ENCODE peak calls at places on chromosome 17, in seven cellular contexts. One of them, this sample, is unnamed.

GRCh38 chr17:31453896-31454295 is 62.4 kb downstream of the RAB11FIP4 start:
- DNase-seq in fibroblast of lung: no peak
- DNase-seq in pancreas: no peak
- DNase-seq in PC-9: no peak
- DNase-seq in CD8-positive, alpha-beta T cell: no peak
- DNase-seq in ovary: no peak
- DNase-seq in A549: no peak
- DNase-seq in this sample: no peak

GRCh38 chr17:27993723-27994310 is 48.7 kb upstream of the NLK start:
- DNase-seq in fibroblast of lung: no peak
- DNase-seq in pancreas: no peak
- DNase-seq in PC-9: no peak
- DNase-seq in CD8-positive, alpha-beta T cell: no peak
- DNase-seq in ovary: no peak
- DNase-seq in A549: no peak
- DNase-seq in this sample: no peak

GRCh38 chr17:51015145-51015558 is 105.5 kb downstream of the SPAG9 start:
- DNase-seq in fibroblast of lung: peak
- DNase-seq in pancreas: no peak
- DNase-seq in PC-9: no peak
- DNase-seq in CD8-positive, alpha-beta T cell: no peak
- DNase-seq in ovary: no peak
- DNase-seq in A549: no peak
- DNase-seq in this sample: no peak

GRCh38 chr17:68033636-68034451 is 1.7 kb upstream of the KPNA2 start:
- DNase-seq in fibroblast of lung: peak
- DNase-seq in pancreas: no peak
- DNase-seq in PC-9: peak
- DNase-seq in CD8-positive, alpha-beta T cell: no peak
- DNase-seq in ovary: no peak
- DNase-seq in A549: peak
- DNase-seq in this sample: no peak

GRCh38 chr17:59712856-59713255 is 5.4 kb downstream of the VMP1 start:
- DNase-seq in fibroblast of lung: no peak
- DNase-seq in pancreas: no peak
- DNase-seq in PC-9: no peak
- DNase-seq in CD8-positive, alpha-beta T cell: no peak
- DNase-seq in ovary: no peak
- DNase-seq in A549: no peak
- DNase-seq in this sample: no peak

GRCh38 chr17:69043098-69043497 is 17.6 kb downstream of the ABCA9 start:
- DNase-seq in fibroblast of lung: no peak
- DNase-seq in pancreas: no peak
- DNase-seq in PC-9: no peak
- DNase-seq in CD8-positive, alpha-beta T cell: no peak
- DNase-seq in ovary: no peak
- DNase-seq in A549: no peak
- DNase-seq in this sample: no peak

GRCh38 chr17:10600551-10600950 is 51.1 kb upstream of the MYH2 start:
- DNase-seq in fibroblast of lung: no peak
- DNase-seq in pancreas: no peak
- DNase-seq in PC-9: no peak
- DNase-seq in CD8-positive, alpha-beta T cell: no peak
- DNase-seq in ovary: no peak
- DNase-seq in A549: no peak
- DNase-seq in this sample: no peak

GRCh38 chr17:56431736-56432135 is 161.8 kb upstream of the NOG start:
- DNase-seq in fibroblast of lung: peak
- DNase-seq in pancreas: no peak
- DNase-seq in PC-9: no peak
- DNase-seq in CD8-positive, alpha-beta T cell: no peak
- DNase-seq in ovary: no peak
- DNase-seq in A549: no peak
- DNase-seq in this sample: no peak

GRCh38 chr17:45907720-45908395 is 13.5 kb downstream of the MAPT start:
- DNase-seq in fibroblast of lung: no peak
- DNase-seq in pancreas: no peak
- DNase-seq in PC-9: no peak
- DNase-seq in CD8-positive, alpha-beta T cell: no peak
- DNase-seq in ovary: no peak
- DNase-seq in A549: no peak
- DNase-seq in this sample: no peak

GRCh38 chr17:57396515-57396921 is 140.2 kb downstream of the MSI2 start:
- DNase-seq in fibroblast of lung: no peak
- DNase-seq in pancreas: no peak
- DNase-seq in PC-9: no peak
- DNase-seq in CD8-positive, alpha-beta T cell: no peak
- DNase-seq in ovary: no peak
- DNase-seq in A549: no peak
- DNase-seq in this sample: no peak

GRCh38 chr17:77475012-77475976 is 334.5 kb downstream of the SEC14L1 start:
- DNase-seq in fibroblast of lung: peak
- DNase-seq in pancreas: no peak
- DNase-seq in PC-9: no peak
- DNase-seq in CD8-positive, alpha-beta T cell: peak
- DNase-seq in ovary: peak
- DNase-seq in A549: no peak
- DNase-seq in this sample: no peak

GRCh38 chr17:32976605-32977004 is 15.0 kb upstream of the SPACA3 start:
- DNase-seq in fibroblast of lung: no peak
- DNase-seq in pancreas: no peak
- DNase-seq in PC-9: no peak
- DNase-seq in CD8-positive, alpha-beta T cell: no peak
- DNase-seq in ovary: no peak
- DNase-seq in A549: no peak
- DNase-seq in this sample: no peak

GRCh38 chr17:72030067-72030899 is 90.5 kb upstream of the SOX9 start:
- DNase-seq in fibroblast of lung: peak
- DNase-seq in pancreas: peak
- DNase-seq in PC-9: peak
- DNase-seq in CD8-positive, alpha-beta T cell: peak
- DNase-seq in ovary: no peak
- DNase-seq in A549: peak
- DNase-seq in this sample: peak

GRCh38 chr17:73657473-73658116 is 13.3 kb upstream of the SDK2 start:
- DNase-seq in fibroblast of lung: peak
- DNase-seq in pancreas: peak
- DNase-seq in PC-9: peak
- DNase-seq in CD8-positive, alpha-beta T cell: peak
- DNase-seq in ovary: no peak
- DNase-seq in A549: peak
- DNase-seq in this sample: no peak

DNA sequence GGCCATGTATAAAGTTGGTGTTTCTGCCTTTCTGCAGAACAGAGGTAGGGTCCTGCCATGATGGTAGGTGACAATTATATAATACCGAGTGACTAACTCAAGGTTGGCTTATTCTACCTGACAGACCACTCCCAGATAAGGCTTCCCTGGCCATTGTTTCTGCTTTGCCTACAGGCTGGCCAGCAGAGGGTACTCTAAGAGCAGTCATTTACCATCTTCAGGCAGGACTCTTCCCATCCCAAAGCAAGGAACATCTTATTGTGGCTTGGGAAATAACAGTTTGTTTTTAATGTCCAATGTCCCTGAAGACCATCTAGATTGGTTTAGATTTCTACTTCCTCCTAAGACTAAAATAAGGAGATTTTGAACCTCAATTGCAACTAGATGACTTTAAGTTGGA is 74.1 kb downstream of the SNX11 start:
- DNase-seq in fibroblast of lung: peak
- DNase-seq in pancreas: no peak
- DNase-seq in PC-9: peak
- DNase-seq in CD8-positive, alpha-beta T cell: no peak
- DNase-seq in ovary: no peak
- DNase-seq in A549: peak
- DNase-seq in this sample: no peak
- TF ChIP-seq CTCF in fibroblast of lung: peak
- TF ChIP-seq CTCF in pancreas: no peak
- TF ChIP-seq CTCF in PC-9: peak
- TF ChIP-seq CTCF in CD8-positive, alpha-beta T cell: no peak
- TF ChIP-seq CTCF in ovary: no peak
- TF ChIP-seq CTCF in A549: peak
- TF ChIP-seq CTCF in this sample: no peak

DNA sequence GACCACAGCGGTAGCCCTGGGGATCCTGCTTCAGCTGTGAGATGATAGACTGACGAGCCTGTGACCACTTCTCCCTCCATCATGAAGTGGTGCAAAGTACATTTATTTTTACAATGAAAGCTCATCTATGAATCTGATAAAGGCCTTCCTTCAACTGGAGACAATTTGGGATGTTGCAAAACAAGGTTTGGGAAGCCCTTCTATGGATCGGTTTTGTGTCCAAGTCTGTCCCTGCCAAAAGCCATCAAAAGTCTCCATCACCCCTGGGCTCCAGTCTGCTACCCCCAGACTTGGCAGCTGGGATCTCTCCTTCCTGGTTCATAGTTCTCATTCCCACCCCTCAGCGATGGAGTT is 1.9 kb downstream of the ZACN start:
- DNase-seq in fibroblast of lung: no peak
- DNase-seq in pancreas: no peak
- DNase-seq in PC-9: no peak
- DNase-seq in CD8-positive, alpha-beta T cell: no peak
- DNase-seq in ovary: no peak
- DNase-seq in A549: no peak
- DNase-seq in this sample: no peak
- H3K4me3 ChIP-seq in fibroblast of lung: no peak
- H3K4me3 ChIP-seq in pancreas: no peak
- H3K4me3 ChIP-seq in PC-9: no peak
- H3K4me3 ChIP-seq in CD8-positive, alpha-beta T cell: no peak
- H3K4me3 ChIP-seq in ovary: no peak
- H3K4me3 ChIP-seq in A549: no peak
- H3K4me3 ChIP-seq in this sample: no peak

GRCh38 chr17:7440113-7440822 is 956 bp downstream of the FGF11 start:
- DNase-seq in fibroblast of lung: no peak
- DNase-seq in pancreas: peak
- DNase-seq in PC-9: peak
- DNase-seq in CD8-positive, alpha-beta T cell: peak
- DNase-seq in ovary: peak
- DNase-seq in A549: peak
- DNase-seq in this sample: peak

GRCh38 chr17:7440823-7441174 is 1.5 kb downstream of the FGF11 start:
- DNase-seq in fibroblast of lung: peak
- DNase-seq in pancreas: peak
- DNase-seq in PC-9: no peak
- DNase-seq in CD8-positive, alpha-beta T cell: no peak
- DNase-seq in ovary: no peak
- DNase-seq in A549: no peak
- DNase-seq in this sample: no peak

GRCh38 chr17:7443499-7444485 is 1.1 kb upstream of the CHRNB1 start:
- DNase-seq in fibroblast of lung: peak
- DNase-seq in pancreas: no peak
- DNase-seq in PC-9: no peak
- DNase-seq in CD8-positive, alpha-beta T cell: no peak
- DNase-seq in ovary: no peak
- DNase-seq in A549: no peak
- DNase-seq in this sample: no peak

GRCh38 chr17:7441202-7441705 is 1.9 kb downstream of the FGF11 start:
- DNase-seq in fibroblast of lung: peak
- DNase-seq in pancreas: no peak
- DNase-seq in PC-9: no peak
- DNase-seq in CD8-positive, alpha-beta T cell: no peak
- DNase-seq in ovary: no peak
- DNase-seq in A549: no peak
- DNase-seq in this sample: no peak

DNA sequence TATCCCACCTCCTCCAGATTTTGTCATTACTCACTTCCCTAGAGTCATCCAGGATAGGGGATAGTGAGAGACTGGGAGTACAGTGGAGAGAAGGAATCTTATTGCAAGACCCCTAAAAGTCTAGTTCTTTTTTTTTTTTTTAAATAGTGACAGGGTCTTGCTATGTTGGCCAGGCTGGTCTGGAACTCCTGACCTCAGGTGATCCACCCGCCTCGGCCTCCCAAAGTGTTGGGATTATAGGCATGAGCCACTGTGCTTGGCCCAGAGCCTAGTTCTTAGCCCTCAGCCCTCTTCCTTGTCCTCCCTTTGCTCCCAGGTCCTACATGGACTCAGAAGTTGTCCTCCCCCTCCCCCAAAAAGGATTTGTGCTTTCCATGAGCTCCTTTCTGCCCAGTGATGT is 2.7 kb upstream of the CHRNB1 start:
- DNase-seq in fibroblast of lung: no peak
- DNase-seq in pancreas: no peak
- DNase-seq in PC-9: no peak
- DNase-seq in CD8-positive, alpha-beta T cell: no peak
- DNase-seq in ovary: no peak
- DNase-seq in A549: no peak
- DNase-seq in this sample: no peak
- H3K27ac ChIP-seq in fibroblast of lung: no peak
- H3K27ac ChIP-seq in pancreas: no peak
- H3K27ac ChIP-seq in PC-9: no peak
- H3K27ac ChIP-seq in CD8-positive, alpha-beta T cell: no peak
- H3K27ac ChIP-seq in ovary: no peak
- H3K27ac ChIP-seq in A549: no peak
- H3K27ac ChIP-seq in this sample: no peak

DNA sequence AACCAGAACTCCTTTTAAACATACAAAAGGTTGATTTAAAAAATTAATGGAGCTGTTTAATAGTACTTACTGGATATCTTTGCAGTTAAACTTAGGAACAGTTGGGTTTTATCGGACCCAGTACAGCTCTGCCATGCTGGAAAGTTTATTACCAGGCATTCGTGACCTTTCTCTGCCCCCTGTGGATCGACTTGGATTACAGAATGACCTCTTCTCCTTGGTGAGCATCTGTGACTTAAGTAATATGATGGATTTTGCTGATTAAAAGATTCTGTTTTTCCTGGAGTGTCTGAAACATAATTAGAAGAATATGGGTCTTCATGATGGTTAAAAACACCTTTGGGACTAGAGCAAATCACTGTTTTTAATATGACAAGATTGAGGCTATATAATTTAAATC is 45.9 kb upstream of the KPNB1 start:
- DNase-seq in fibroblast of lung: no peak
- DNase-seq in pancreas: no peak
- DNase-seq in PC-9: no peak
- DNase-seq in CD8-positive, alpha-beta T cell: no peak
- DNase-seq in ovary: no peak
- DNase-seq in A549: no peak
- DNase-seq in this sample: no peak
- TF ChIP-seq CTCF in fibroblast of lung: no peak
- TF ChIP-seq CTCF in pancreas: no peak
- TF ChIP-seq CTCF in PC-9: no peak
- TF ChIP-seq CTCF in CD8-positive, alpha-beta T cell: no peak
- TF ChIP-seq CTCF in ovary: no peak
- TF ChIP-seq CTCF in A549: no peak
- TF ChIP-seq CTCF in this sample: no peak

GRCh38 chr17:39001703-39002637 is 34.8 kb upstream of the FBXO47 start:
- DNase-seq in fibroblast of lung: peak
- DNase-seq in pancreas: no peak
- DNase-seq in PC-9: peak
- DNase-seq in CD8-positive, alpha-beta T cell: no peak
- DNase-seq in ovary: peak
- DNase-seq in A549: no peak
- DNase-seq in this sample: peak
- H3K4me3 ChIP-seq in fibroblast of lung: no peak
- H3K4me3 ChIP-seq in pancreas: no peak
- H3K4me3 ChIP-seq in PC-9: peak
- H3K4me3 ChIP-seq in CD8-positive, alpha-beta T cell: no peak
- H3K4me3 ChIP-seq in ovary: no peak
- H3K4me3 ChIP-seq in A549: no peak
- H3K4me3 ChIP-seq in this sample: peak